ENCODE peak calls at places on chromosomes 16 and 17, in five cellular contexts. One of them, this sample, is unnamed.

GRCh38 chr16:85202631-85203461 is 90.6 kb upstream of the CIBAR2 start:
- DNase-seq in HEK293T: no peak
- DNase-seq in AG09319: peak
- DNase-seq in ascending aorta: peak
- DNase-seq in SK-N-SH: peak
- DNase-seq in this sample: peak

GRCh38 chr16:27161398-27161797 is 41.9 kb upstream of the KDM8 start:
- DNase-seq in HEK293T: no peak
- DNase-seq in AG09319: no peak
- DNase-seq in ascending aorta: no peak
- DNase-seq in SK-N-SH: no peak
- DNase-seq in this sample: no peak

GRCh38 chr16:2768403-2769089 is 8.5 kb downstream of the ELOB start:
- DNase-seq in HEK293T: no peak
- DNase-seq in AG09319: no peak
- DNase-seq in ascending aorta: no peak
- DNase-seq in SK-N-SH: no peak
- DNase-seq in this sample: no peak

GRCh38 chr17:78142113-78142861 is 3.9 kb upstream of the C17orf99 start:
- DNase-seq in HEK293T: no peak
- DNase-seq in AG09319: no peak
- DNase-seq in ascending aorta: no peak
- DNase-seq in SK-N-SH: no peak
- DNase-seq in this sample: no peak

GRCh38 chr16:29816694-29817441 is 916 bp downstream of the PAGR1 start:
- DNase-seq in HEK293T: peak
- DNase-seq in AG09319: no peak
- DNase-seq in ascending aorta: peak
- DNase-seq in SK-N-SH: peak
- DNase-seq in this sample: no peak

GRCh38 chr16:67394271-67395104 is 1.2 kb upstream of the TPPP3 start:
- DNase-seq in HEK293T: no peak
- DNase-seq in AG09319: no peak
- DNase-seq in ascending aorta: peak
- DNase-seq in SK-N-SH: no peak
- DNase-seq in this sample: no peak

GRCh38 chr16:27366687-27367462 is 35.1 kb upstream of the IL21R start:
- DNase-seq in HEK293T: no peak
- DNase-seq in AG09319: no peak
- DNase-seq in ascending aorta: no peak
- DNase-seq in SK-N-SH: peak
- DNase-seq in this sample: no peak

GRCh38 chr17:3104322-3104721 is at the start of gene OR1D2:
- DNase-seq in HEK293T: no peak
- DNase-seq in AG09319: no peak
- DNase-seq in ascending aorta: no peak
- DNase-seq in SK-N-SH: no peak
- DNase-seq in this sample: no peak

GRCh38 chr17:40803617-40804082 is 3.9 kb upstream of the KRT28 start:
- DNase-seq in HEK293T: peak
- DNase-seq in AG09319: peak
- DNase-seq in ascending aorta: peak
- DNase-seq in SK-N-SH: peak
- DNase-seq in this sample: peak

GRCh38 chr16:19071811-19072777 is 4.7 kb downstream of the COQ7 start:
- DNase-seq in HEK293T: peak
- DNase-seq in AG09319: no peak
- DNase-seq in ascending aorta: peak
- DNase-seq in SK-N-SH: peak
- DNase-seq in this sample: peak

This sample was measured in GM04504.